ENCODE peak calls at places on chromosomes 5 and 9, in eight cellular contexts. S, P, F, Q, E, X, G and B are unnamed samples.

GRCh38 chr9:68462004-68462775 is 78.5 kb downstream of the TMEM252 start:
- DNase-seq in X (no peak), S (no peak), E (no peak), F (no peak), Q (no peak), P (no peak), G (peak; percentile 57), B (no peak)

GRCh38 chr5:180670586-180671359 is 21.4 kb upstream of the FLT4 start:
- DNase-seq in G (peak; percentile 50), E (no peak), Q (no peak), X (peak; percentile 2), S (peak; percentile 53), F (peak; percentile 53), P (no peak), B (no peak)

GRCh38 chr9:93092171-93092991 is 3.6 kb upstream of the CARD19 start:
- DNase-seq in E (no peak), Q (no peak), X (no peak), F (no peak), G (no peak), P (no peak), S (no peak), B (peak; percentile 83)

GRCh38 chr5:59039003-59039295 is 456.1 kb downstream of the RAB3C start:
- DNase-seq in F (no peak), Q (no peak), X (no peak), E (no peak), G (no peak), P (no peak), S (peak; percentile 52), B (peak; percentile 90)

GRCh38 chr5:28516657-28517175 is 1478.3 kb upstream of the CDH9 start:
- DNase-seq in F (no peak), X (no peak), Q (no peak), P (no peak), G (no peak), E (no peak), S (no peak), B (no peak)

GRCh38 chr5:54643679-54644078 is 126.1 kb downstream of the SNX18 start:
- DNase-seq in G (peak; percentile 75), P (no peak), X (peak; percentile 82), Q (no peak), F (no peak), E (peak; percentile 90), S (no peak), B (no peak)

GRCh38 chr9:93263334-93264229 is 79.6 kb downstream of the WNK2 start:
- DNase-seq in G (no peak), S (no peak), E (no peak), Q (no peak), X (no peak), F (no peak), P (no peak), B (no peak)

GRCh38 chr5:99449786-99450185 is 521.0 kb upstream of the CHD1 start:
- DNase-seq in S (no peak), X (no peak), F (no peak), Q (no peak), E (no peak), P (no peak), G (peak; percentile 0), B (no peak)

GRCh38 chr5:32100230-32100629 is 73.9 kb downstream of the GOLPH3 start:
- DNase-seq in S (peak; percentile 36), E (peak; percentile 40), F (no peak), G (no peak), P (no peak), Q (no peak), X (no peak), B (no peak)

GRCh38 chr5:89270901-89271300 is 387.9 kb upstream of the MEF2C start:
- DNase-seq in Q (no peak), P (no peak), G (no peak), E (no peak), X (no peak), F (no peak), S (no peak), B (no peak)

GRCh38 chr9:123438821-123439220 is 82.8 kb downstream of the CRB2 start:
- DNase-seq in S (no peak), G (no peak), P (no peak), X (no peak), F (no peak), E (no peak), Q (no peak), B (no peak)

GRCh38 chr5:534743-535671 is 10.8 kb upstream of the SLC9A3 start:
- DNase-seq in G (no peak), P (no peak), E (no peak), S (peak; percentile 6), X (no peak), Q (no peak), F (peak; percentile 10), B (peak; percentile 90)

GRCh38 chr9:33447404-33448158 is at the start of gene AQP3:
- DNase-seq in S (peak; percentile 85), E (peak; percentile 24), G (peak; percentile 33), F (peak; percentile 74), P (peak; percentile 57), X (peak; percentile 20), Q (peak; percentile 36), B (no peak)

GRCh38 chr5:939368-939767 is 46.7 kb downstream of the TRIP13 start:
- DNase-seq in S (no peak), F (no peak), Q (no peak), P (no peak), E (no peak), G (no peak), X (no peak), B (no peak)

GRCh38 chr5:37810311-37810710 is 29.5 kb downstream of the GDNF start:
- DNase-seq in E (peak; percentile 80), Q (no peak), S (no peak), G (no peak), X (peak; percentile 58), F (no peak), P (no peak), B (no peak)

GRCh38 chr5:68053202-68053601 is 162.4 kb upstream of the PIK3R1 start:
- DNase-seq in E (no peak), S (no peak), G (peak; percentile 39), X (peak; percentile 6), Q (no peak), P (no peak), F (no peak), B (no peak)

GRCh38 chr5:68060382-68060781 is 155.2 kb upstream of the PIK3R1 start:
- DNase-seq in E (no peak), G (no peak), S (no peak), Q (no peak), F (no peak), X (no peak), P (no peak), B (no peak)

GRCh38 chr5:68057186-68057585 is 158.4 kb upstream of the PIK3R1 start:
- DNase-seq in P (no peak), E (no peak), G (no peak), Q (no peak), F (no peak), X (no peak), S (no peak), B (no peak)

GRCh38 chr5:68054625-68055024 is 160.9 kb upstream of the PIK3R1 start:
- DNase-seq in E (no peak), X (no peak), G (no peak), Q (no peak), F (no peak), S (no peak), P (no peak), B (no peak)

DNA sequence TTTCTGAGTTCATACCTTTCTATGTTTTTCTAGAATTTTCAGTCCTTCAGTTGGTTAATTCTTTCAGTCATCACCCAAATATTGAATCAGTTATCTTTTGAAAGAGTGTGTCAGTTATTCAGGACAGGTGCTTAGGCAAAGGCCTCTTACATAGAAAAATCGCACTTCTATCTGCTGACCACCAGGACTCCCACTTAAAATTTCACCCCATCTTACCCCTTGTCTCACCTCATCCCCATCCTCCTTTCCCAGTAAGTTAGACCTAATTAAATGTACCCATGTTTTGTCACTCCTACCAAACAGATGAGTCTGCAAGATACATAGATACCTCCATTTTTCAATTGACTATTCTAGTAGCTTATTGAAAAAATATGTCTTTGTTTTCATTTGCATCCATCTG is 159.9 kb upstream of the PIK3R1 start:
- DNase-seq in P (no peak), G (no peak), X (no peak), Q (no peak), E (no peak), S (no peak), F (no peak), B (no peak)
- TF ChIP-seq CTCF in P (peak; percentile 5), G (no peak), X (peak; percentile 48), Q (peak; percentile 21), E (no peak), S (peak; percentile 43), F (no peak), B (peak; percentile 12)

DNA sequence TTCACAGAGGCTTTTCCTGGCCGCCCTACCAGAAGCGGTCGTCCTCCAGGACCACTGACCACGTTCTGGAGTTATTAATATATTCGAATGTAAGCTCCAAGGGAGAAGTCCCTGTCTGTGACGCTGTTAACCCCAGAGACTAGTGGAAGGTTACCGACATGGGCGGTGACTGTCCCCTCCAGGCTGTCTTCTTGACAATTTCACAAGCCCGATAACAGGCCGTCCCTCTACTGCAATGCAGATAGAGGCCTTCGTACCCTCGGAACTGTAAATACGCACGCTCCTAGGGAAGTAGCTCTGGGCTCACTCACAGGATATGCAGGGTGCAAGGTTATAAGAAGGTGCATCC is 644 bp upstream of the RFK start:
- DNase-seq in X (peak; percentile 39), Q (peak; percentile 11), E (no peak), P (no peak), S (peak; percentile 81), G (no peak), F (peak; percentile 36), B (no peak)
- TF ChIP-seq CTCF in X (no peak), Q (no peak), E (no peak), P (no peak), S (no peak), G (no peak), F (no peak), B (no peak)

GRCh38 chr5:84091400-84091799 is 293.3 kb downstream of the EDIL3 start:
- DNase-seq in G (no peak), S (no peak), P (no peak), X (no peak), E (no peak), Q (no peak), F (no peak), B (no peak)

GRCh38 chr5:84092738-84093137 is 291.9 kb downstream of the EDIL3 start:
- DNase-seq in S (no peak), E (no peak), G (no peak), X (no peak), P (no peak), Q (no peak), F (no peak), B (no peak)

GRCh38 chr5:84085387-84086041 is 299.2 kb downstream of the EDIL3 start:
- DNase-seq in Q (no peak), F (no peak), X (no peak), G (no peak), P (no peak), S (no peak), E (no peak), B (no peak)

GRCh38 chr5:84086517-84086916 is 298.2 kb downstream of the EDIL3 start:
- DNase-seq in P (no peak), S (no peak), F (no peak), Q (no peak), G (no peak), X (no peak), E (no peak), B (no peak)

GRCh38 chr5:84088996-84089395 is 295.7 kb downstream of the EDIL3 start:
- DNase-seq in Q (no peak), X (no peak), S (peak; percentile 68), P (no peak), F (no peak), E (no peak), G (peak; percentile 65), B (no peak)
- TF ChIP-seq CTCF in Q (peak; percentile 39), X (peak; percentile 29), S (peak; percentile 75), P (peak; percentile 19), F (peak; percentile 18), E (no peak), G (peak; percentile 50), B (peak; percentile 70)

GRCh38 chr5:45639038-45639437 is 57.1 kb downstream of the HCN1 start:
- DNase-seq in Q (no peak), E (no peak), G (no peak), S (no peak), P (no peak), X (no peak), F (no peak), B (no peak)
- TF ChIP-seq CTCF in Q (peak; percentile 48), E (no peak), G (no peak), S (peak; percentile 54), P (peak; percentile 29), X (peak; percentile 45), F (peak; percentile 39), B (peak; percentile 61)